ENCODE peak calls at places on chromosome 16, in five cellular contexts. N is CD4-positive, alpha-beta memory T cell; X is activated T-helper 2 cell treated with anti-CD3 and anti-CD28 coated beads, Interferon-gamma antibody, Interleukin-2, Interleukin-4, amounts not matched to agents 10 μg/mL and 5 μg/mL and 100 μg/mL, durations not matched to agents 14 hours and 24 hours and 36 hours; S is neural progenitor cell; E is SK-MEL-5. G is an unnamed sample.

GRCh38 chr16:73048292-73049050 is 543 bp upstream of the ZFHX3 start:
- DNase-seq in S (peak), N (no peak), E (no peak), X (no peak), G (peak)

GRCh38 chr16:17416461-17417221 is 54.1 kb downstream of the XYLT1 start:
- DNase-seq in X (peak), E (no peak), S (no peak), N (peak), G (peak)

GRCh38 chr16:61792194-61792904 is 243.9 kb downstream of the CDH8 start:
- DNase-seq in N (no peak), E (no peak), S (no peak), X (no peak), G (no peak)

GRCh38 chr16:75226550-75227360 is 8.0 kb downstream of the CTRB1 start:
- DNase-seq in N (no peak), S (no peak), X (no peak), E (no peak), G (no peak)

GRCh38 chr16:89922884-89923639 is at the start of gene TUBB3:
- DNase-seq in N (no peak), S (peak), E (peak), X (peak), G (peak)

GRCh38 chr16:23020084-23020483 is 129.2 kb downstream of the USP31 start:
- DNase-seq in X (no peak), S (no peak), E (peak), N (no peak), G (peak)

GRCh38 chr16:27769561-27770222 is 219.7 kb downstream of the KATNIP start:
- DNase-seq in S (no peak), X (no peak), E (no peak), N (no peak), G (no peak)

GRCh38 chr16:1914084-1914608 is 4.1 kb downstream of the HS3ST6 start:
- DNase-seq in S (no peak), E (no peak), N (no peak), X (no peak), G (no peak)

GRCh38 chr16:54135361-54136275 is 151.0 kb downstream of the IRX3 start:
- DNase-seq in E (no peak), X (no peak), S (no peak), N (no peak), G (no peak)

GRCh38 chr16:76963614-76964315 is 227.2 kb upstream of the MON1B start:
- DNase-seq in N (no peak), S (no peak), X (no peak), E (no peak), G (no peak)

GRCh38 chr16:23941963-23942564 is 106.3 kb downstream of the PRKCB start:
- DNase-seq in S (no peak), X (no peak), E (no peak), N (no peak), G (no peak)

GRCh38 chr16:23380501-23380951 is 72.5 kb downstream of the COG7 start:
- DNase-seq in E (no peak), N (no peak), S (no peak), X (no peak), G (no peak)

GRCh38 chr16:515963-516226 is 11.6 kb upstream of the CAPN15 start:
- DNase-seq in X (no peak), S (no peak), E (no peak), N (no peak), G (no peak)

GRCh38 chr16:68728558-68728957 is 8.5 kb upstream of the CDH1 start:
- DNase-seq in X (no peak), S (no peak), N (no peak), E (no peak), G (no peak)

GRCh38 chr16:1078579-1079021 is 6.1 kb downstream of the SSTR5 start:
- DNase-seq in X (no peak), E (no peak), S (no peak), N (no peak), G (peak)

GRCh38 chr16:35562471-35562870 is 2103.1 kb downstream of the TP53TG3F start:
- DNase-seq in S (no peak), X (no peak), E (peak), N (no peak), G (no peak)

GRCh38 chr16:88088161-88088581 is 136.9 kb downstream of the BANP start:
- DNase-seq in S (peak), X (no peak), N (no peak), E (no peak), G (no peak)

GRCh38 chr16:31073823-31074072 is 292 bp downstream of the ZNF668 start:
- DNase-seq in N (no peak), X (no peak), E (no peak), S (no peak), G (no peak)

GRCh38 chr16:4215106-4215505 is 26.8 kb downstream of the SRL start:
- DNase-seq in X (no peak), E (no peak), S (no peak), N (no peak), G (no peak)

GRCh38 chr16:67241008-67241900 is 6.0 kb downstream of the FHOD1 start:
- DNase-seq in S (no peak), E (peak), X (no peak), N (no peak), G (peak)

GRCh38 chr16:57367111-57367752 is 5.1 kb upstream of the CX3CL1 start:
- DNase-seq in N (no peak), X (no peak), E (no peak), S (no peak), G (no peak)

GRCh38 chr16:2911580-2912329 is at the start of gene FLYWCH1:
- DNase-seq in S (peak), N (peak), X (peak), E (peak), G (peak)

GRCh38 chr16:22225060-22225459 is 19.0 kb downstream of the EEF2K start:
- DNase-seq in S (no peak), E (no peak), N (no peak), X (no peak), G (no peak)

GRCh38 chr16:17470871-17471744 is at the start of gene XYLT1:
- DNase-seq in S (peak), N (peak), X (peak), E (peak), G (peak)

GRCh38 chr16:77373726-77374125 is 61.1 kb downstream of the ADAMTS18 start:
- DNase-seq in X (no peak), N (no peak), E (no peak), S (no peak), G (peak)

GRCh38 chr16:85029981-85030381 is 2.4 kb downstream of the KIAA0513 start:
- DNase-seq in S (no peak), X (no peak), E (no peak), N (no peak), G (no peak)

GRCh38 chr16:12064291-12064690 is 87.8 kb downstream of the SNX29 start:
- DNase-seq in X (no peak), S (no peak), E (no peak), N (no peak), G (no peak)

GRCh38 chr16:90008708-90009145 is 10.5 kb downstream of the DBNDD1 start:
- DNase-seq in N (peak), X (peak), E (no peak), S (no peak), G (no peak)